ENCODE peak calls at places on chromosomes 5 and 9, in seven cellular contexts. One of them, this sample, is unnamed.
A peak's percentile ranks its signal among the peaks of the same experiment; 100 is the strongest.

GRCh38 chr5:65197899-65198776 is 283.6 kb downstream of the ADAMTS6 start:
- DNase-seq in HL-60: no peak
- DNase-seq in astrocyte of the hippocampus: no peak
- DNase-seq in fibroblast of mammary gland: no peak
- DNase-seq in left lobe of liver: no peak
- DNase-seq in hippocampal formation: no peak
- DNase-seq in M059J: peak; percentile 52
- DNase-seq in this sample: peak; percentile 55

GRCh38 chr5:58944221-58944620 is 361.3 kb downstream of the RAB3C start:
- DNase-seq in HL-60: no peak
- DNase-seq in astrocyte of the hippocampus: no peak
- DNase-seq in fibroblast of mammary gland: peak; percentile 45
- DNase-seq in left lobe of liver: no peak
- DNase-seq in hippocampal formation: no peak
- DNase-seq in M059J: peak; percentile 14
- DNase-seq in this sample: no peak

GRCh38 chr5:1128977-1129724 is 17.3 kb upstream of the SLC12A7 start:
- DNase-seq in HL-60: no peak
- DNase-seq in astrocyte of the hippocampus: no peak
- DNase-seq in fibroblast of mammary gland: no peak
- DNase-seq in left lobe of liver: no peak
- DNase-seq in hippocampal formation: no peak
- DNase-seq in M059J: no peak
- DNase-seq in this sample: no peak

GRCh38 chr9:115964710-115965347 is 188.8 kb upstream of the PAPPA start:
- DNase-seq in HL-60: no peak
- DNase-seq in astrocyte of the hippocampus: no peak
- DNase-seq in fibroblast of mammary gland: peak; percentile 26
- DNase-seq in left lobe of liver: no peak
- DNase-seq in hippocampal formation: no peak
- DNase-seq in M059J: peak; percentile 19
- DNase-seq in this sample: peak; percentile 25

GRCh38 chr5:175790796-175791195 is 80.6 kb upstream of the CPLX2 start:
- DNase-seq in HL-60: no peak
- DNase-seq in astrocyte of the hippocampus: no peak
- DNase-seq in fibroblast of mammary gland: no peak
- DNase-seq in left lobe of liver: no peak
- DNase-seq in hippocampal formation: no peak
- DNase-seq in M059J: no peak
- DNase-seq in this sample: no peak

GRCh38 chr5:110536120-110537115 is 190.1 kb downstream of the TMEM232 start:
- DNase-seq in HL-60: no peak
- DNase-seq in astrocyte of the hippocampus: peak; percentile 67
- DNase-seq in fibroblast of mammary gland: peak; percentile 3
- DNase-seq in left lobe of liver: no peak
- DNase-seq in hippocampal formation: no peak
- DNase-seq in M059J: no peak
- DNase-seq in this sample: no peak

GRCh38 chr5:132768485-132768868 is 8.6 kb downstream of the SEPTIN8 start:
- DNase-seq in HL-60: no peak
- DNase-seq in astrocyte of the hippocampus: no peak
- DNase-seq in fibroblast of mammary gland: no peak
- DNase-seq in left lobe of liver: no peak
- DNase-seq in hippocampal formation: no peak
- DNase-seq in M059J: no peak
- DNase-seq in this sample: no peak

GRCh38 chr9:37994639-37995347 is 74.2 kb downstream of the SHB start:
- DNase-seq in HL-60: peak; percentile 89
- DNase-seq in astrocyte of the hippocampus: peak; percentile 52
- DNase-seq in fibroblast of mammary gland: peak; percentile 82
- DNase-seq in left lobe of liver: no peak
- DNase-seq in hippocampal formation: peak; percentile 93
- DNase-seq in M059J: peak; percentile 66
- DNase-seq in this sample: peak; percentile 80

GRCh38 chr9:23587433-23587832 is 238.6 kb downstream of the ELAVL2 start:
- DNase-seq in HL-60: no peak
- DNase-seq in astrocyte of the hippocampus: peak; percentile 32
- DNase-seq in fibroblast of mammary gland: no peak
- DNase-seq in left lobe of liver: peak; percentile 45
- DNase-seq in hippocampal formation: peak; percentile 50
- DNase-seq in M059J: peak; percentile 65
- DNase-seq in this sample: no peak

GRCh38 chr5:95711501-95712346 is 19.4 kb upstream of the RHOBTB3 start:
- DNase-seq in HL-60: no peak
- DNase-seq in astrocyte of the hippocampus: no peak
- DNase-seq in fibroblast of mammary gland: no peak
- DNase-seq in left lobe of liver: no peak
- DNase-seq in hippocampal formation: no peak
- DNase-seq in M059J: no peak
- DNase-seq in this sample: no peak

GRCh38 chr9:87871425-87872078 is 11.1 kb upstream of the SPATA31E1 start:
- DNase-seq in HL-60: no peak
- DNase-seq in astrocyte of the hippocampus: no peak
- DNase-seq in fibroblast of mammary gland: no peak
- DNase-seq in left lobe of liver: no peak
- DNase-seq in hippocampal formation: no peak
- DNase-seq in M059J: no peak
- DNase-seq in this sample: no peak

GRCh38 chr9:91847576-91847975 is 102.5 kb downstream of the ROR2 start:
- DNase-seq in HL-60: no peak
- DNase-seq in astrocyte of the hippocampus: no peak
- DNase-seq in fibroblast of mammary gland: peak; percentile 80
- DNase-seq in left lobe of liver: no peak
- DNase-seq in hippocampal formation: peak; percentile 17
- DNase-seq in M059J: no peak
- DNase-seq in this sample: no peak